ENCODE peak calls at places on chromosomes 6 and 20, in four cellular contexts. One of them, this sample, is unnamed.

GRCh38 chr20:54188132-54188835 is 14.5 kb upstream of the CYP24A1 start:
- DNase-seq in body of pancreas: no peak
- DNase-seq in NT2/D1: no peak
- DNase-seq in left ventricle myocardium inferior: no peak
- DNase-seq in this sample: no peak

GRCh38 chr6:26251354-26252081 is 113.5 kb upstream of the BTN3A2 start:
- DNase-seq in body of pancreas: peak; percentile 43
- DNase-seq in NT2/D1: no peak
- DNase-seq in left ventricle myocardium inferior: peak; percentile 17
- DNase-seq in this sample: peak; percentile 73

GRCh38 chr6:100166991-100167390 is 173.0 kb upstream of the MCHR2 start:
- DNase-seq in body of pancreas: no peak
- DNase-seq in NT2/D1: no peak
- DNase-seq in left ventricle myocardium inferior: no peak
- DNase-seq in this sample: no peak

GRCh38 chr6:134626131-134626530 is 308.2 kb upstream of the SGK1 start:
- DNase-seq in body of pancreas: no peak
- DNase-seq in NT2/D1: no peak
- DNase-seq in left ventricle myocardium inferior: no peak
- DNase-seq in this sample: no peak

GRCh38 chr20:17628101-17628841 is 53.8 kb downstream of the RRBP1 start:
- DNase-seq in body of pancreas: no peak
- DNase-seq in NT2/D1: no peak
- DNase-seq in left ventricle myocardium inferior: peak; percentile 10
- DNase-seq in this sample: no peak

GRCh38 chr6:14567842-14568241 is 450.3 kb downstream of the CD83 start:
- DNase-seq in body of pancreas: no peak
- DNase-seq in NT2/D1: no peak
- DNase-seq in left ventricle myocardium inferior: no peak
- DNase-seq in this sample: no peak

GRCh38 chr6:3749991-3750323 is 1.6 kb downstream of the PXDC1 start:
- DNase-seq in body of pancreas: peak; percentile 77
- DNase-seq in NT2/D1: no peak
- DNase-seq in left ventricle myocardium inferior: peak; percentile 55
- DNase-seq in this sample: peak; percentile 89

GRCh38 chr20:3010985-3011723 is 32.3 kb upstream of the GNRH2 start:
- DNase-seq in body of pancreas: no peak
- DNase-seq in NT2/D1: no peak
- DNase-seq in left ventricle myocardium inferior: no peak
- DNase-seq in this sample: no peak

GRCh38 chr6:147173675-147174339 is 30.4 kb upstream of the STXBP5 start:
- DNase-seq in body of pancreas: no peak
- DNase-seq in NT2/D1: no peak
- DNase-seq in left ventricle myocardium inferior: no peak
- DNase-seq in this sample: no peak

GRCh38 chr6:119446623-119447008 is 97.1 kb upstream of the MAN1A1 start:
- DNase-seq in body of pancreas: peak; percentile 83
- DNase-seq in NT2/D1: no peak
- DNase-seq in left ventricle myocardium inferior: no peak
- DNase-seq in this sample: no peak

GRCh38 chr20:45113865-45114264 is 1.1 kb downstream of the WFDC5 start:
- DNase-seq in body of pancreas: no peak
- DNase-seq in NT2/D1: no peak
- DNase-seq in left ventricle myocardium inferior: no peak
- DNase-seq in this sample: no peak

GRCh38 chr20:35467339-35468224 is 12.2 kb downstream of the CEP250 start:
- DNase-seq in body of pancreas: no peak
- DNase-seq in NT2/D1: no peak
- DNase-seq in left ventricle myocardium inferior: no peak
- DNase-seq in this sample: no peak

GRCh38 chr6:116396451-116396850 is 25.7 kb downstream of the DSE start:
- DNase-seq in body of pancreas: no peak
- DNase-seq in NT2/D1: no peak
- DNase-seq in left ventricle myocardium inferior: no peak
- DNase-seq in this sample: no peak

GRCh38 chr6:45949256-45949655 is 66.4 kb downstream of the CLIC5 start:
- DNase-seq in body of pancreas: no peak
- DNase-seq in NT2/D1: no peak
- DNase-seq in left ventricle myocardium inferior: no peak
- DNase-seq in this sample: no peak

GRCh38 chr20:3045042-3045815 is 623 bp upstream of the MRPS26 start:
- DNase-seq in body of pancreas: peak; percentile 81
- DNase-seq in NT2/D1: no peak
- DNase-seq in left ventricle myocardium inferior: peak; percentile 81
- DNase-seq in this sample: peak; percentile 89

GRCh38 chr6:111743318-111743717 is 129.9 kb downstream of the FYN start:
- DNase-seq in body of pancreas: no peak
- DNase-seq in NT2/D1: no peak
- DNase-seq in left ventricle myocardium inferior: no peak
- DNase-seq in this sample: no peak

GRCh38 chr6:138787138-138787537 is 8.7 kb upstream of the ECT2L start:
- DNase-seq in body of pancreas: no peak
- DNase-seq in NT2/D1: no peak
- DNase-seq in left ventricle myocardium inferior: no peak
- DNase-seq in this sample: no peak

GRCh38 chr6:110398778-110399177 is 16.6 kb downstream of the DDO start:
- DNase-seq in body of pancreas: no peak
- DNase-seq in NT2/D1: no peak
- DNase-seq in left ventricle myocardium inferior: no peak
- DNase-seq in this sample: no peak

GRCh38 chr6:391559-392440 is at the start of gene IRF4:
- DNase-seq in body of pancreas: no peak
- DNase-seq in NT2/D1: peak; percentile 25
- DNase-seq in left ventricle myocardium inferior: no peak
- DNase-seq in this sample: no peak

GRCh38 chr6:121161881-121162280 is 172.4 kb downstream of the TBC1D32 start:
- DNase-seq in body of pancreas: no peak
- DNase-seq in NT2/D1: no peak
- DNase-seq in left ventricle myocardium inferior: no peak
- DNase-seq in this sample: no peak

GRCh38 chr6:33061987-33062386 is 11.5 kb downstream of the HLA-DPA1 start:
- DNase-seq in body of pancreas: no peak
- DNase-seq in NT2/D1: no peak
- DNase-seq in left ventricle myocardium inferior: no peak
- DNase-seq in this sample: no peak

GRCh38 chr6:64872633-64873032 is 834.4 kb downstream of the EYS start:
- DNase-seq in body of pancreas: no peak
- DNase-seq in NT2/D1: no peak
- DNase-seq in left ventricle myocardium inferior: no peak
- DNase-seq in this sample: no peak

GRCh38 chr6:86331889-86332288 is 605.4 kb upstream of the HTR1E start:
- DNase-seq in body of pancreas: no peak
- DNase-seq in NT2/D1: no peak
- DNase-seq in left ventricle myocardium inferior: no peak
- DNase-seq in this sample: no peak
- H3K9me3 ChIP-seq in body of pancreas: no peaks in the 10 kb centered on the region
- H3K9me3 ChIP-seq in NT2/D1: no peaks in the 10 kb centered on the region
- H3K9me3 ChIP-seq in left ventricle myocardium inferior: no peaks in the 10 kb centered on the region
- H3K9me3 ChIP-seq in this sample: no peaks in the 10 kb centered on the region

GRCh38 chr6:53692172-53692571 is 26.6 kb upstream of the KLHL31 start:
- DNase-seq in body of pancreas: no peak
- DNase-seq in NT2/D1: no peak
- DNase-seq in left ventricle myocardium inferior: no peak
- DNase-seq in this sample: no peak

GRCh38 chr6:53694800-53695394 is 29.3 kb upstream of the KLHL31 start:
- DNase-seq in body of pancreas: no peak
- DNase-seq in NT2/D1: no peak
- DNase-seq in left ventricle myocardium inferior: no peak
- DNase-seq in this sample: no peak

GRCh38 chr6:53691252-53691651 is 25.7 kb upstream of the KLHL31 start:
- DNase-seq in body of pancreas: no peak
- DNase-seq in NT2/D1: no peak
- DNase-seq in left ventricle myocardium inferior: no peak
- DNase-seq in this sample: no peak

GRCh38 chr6:53696351-53696750 is 30.8 kb upstream of the KLHL31 start:
- DNase-seq in body of pancreas: no peak
- DNase-seq in NT2/D1: no peak
- DNase-seq in left ventricle myocardium inferior: no peak
- DNase-seq in this sample: no peak

GRCh38 chr6:53691667-53692133 is 26.1 kb upstream of the KLHL31 start:
- DNase-seq in body of pancreas: no peak
- DNase-seq in NT2/D1: no peak
- DNase-seq in left ventricle myocardium inferior: no peak
- DNase-seq in this sample: no peak
- H3K9me3 ChIP-seq in body of pancreas: no peaks in the 10 kb centered on the region
- H3K9me3 ChIP-seq in NT2/D1: no peaks in the 10 kb centered on the region
- H3K9me3 ChIP-seq in left ventricle myocardium inferior: no peaks in the 10 kb centered on the region
- H3K9me3 ChIP-seq in this sample: no peaks in the 10 kb centered on the region

DNA sequence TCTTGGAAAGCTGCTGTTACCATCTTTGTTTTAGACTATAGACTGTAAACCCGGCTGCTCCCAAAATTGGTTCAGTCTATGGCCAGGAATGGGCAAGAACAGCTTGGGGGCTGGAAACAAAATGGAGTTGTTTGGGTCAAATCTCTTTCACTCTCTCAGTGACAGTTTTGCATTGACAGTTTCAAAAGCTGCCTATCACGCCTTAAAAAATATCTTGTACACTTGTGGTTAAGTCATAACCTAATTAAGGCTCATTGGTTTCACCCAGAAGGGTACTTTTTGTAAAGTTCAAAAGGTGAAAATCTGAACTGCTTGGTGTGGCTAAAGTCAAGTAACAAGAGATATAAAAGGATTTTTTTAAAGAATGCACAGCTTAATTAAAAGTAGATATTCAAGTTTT is 76.1 kb upstream of the PRL start:
- DNase-seq in body of pancreas: no peak
- DNase-seq in NT2/D1: no peak
- DNase-seq in left ventricle myocardium inferior: no peak
- DNase-seq in this sample: no peak
- H3K9me3 ChIP-seq in body of pancreas: no peaks in the 10 kb centered on the region
- H3K9me3 ChIP-seq in NT2/D1: no peaks in the 10 kb centered on the region
- H3K9me3 ChIP-seq in left ventricle myocardium inferior: peaks cover 3% of the 10 kb centered on the region
- H3K9me3 ChIP-seq in this sample: no peaks in the 10 kb centered on the region

GRCh38 chr6:39341352-39341751 is 18.9 kb upstream of the KCNK16 start:
- DNase-seq in body of pancreas: no peak
- DNase-seq in NT2/D1: no peak
- DNase-seq in left ventricle myocardium inferior: no peak
- DNase-seq in this sample: no peak
- H3K9me3 ChIP-seq in body of pancreas: no peaks in the 10 kb centered on the region
- H3K9me3 ChIP-seq in NT2/D1: no peaks in the 10 kb centered on the region
- H3K9me3 ChIP-seq in left ventricle myocardium inferior: no peaks in the 10 kb centered on the region
- H3K9me3 ChIP-seq in this sample: no peaks in the 10 kb centered on the region